ENCODE peak calls at places on chromosomes 1 and 21, in nine cellular contexts. X is activated CD8-positive, alpha-beta memory T cell treated with anti-CD3 and anti-CD28 coated beads for 48 hours; A is KG1; L is OCI-M1; F is left colon; S is T-helper 2 cell treated with Interferon-gamma antibody and Interleukin-4, amounts not matched to agents 5 μg/mL and 100 μg/mL, for 36 hours; T is astrocyte of the spinal cord; E is neural crest cell; H is fibroblast of mammary gland. P is an unnamed sample.

GRCh38 chr1:47477595-47478080 is 39.8 kb downstream of the FOXD2 start:
- DNase-seq in S (no peak), A (no peak), X (no peak), F (peak), L (no peak), H (no peak), T (no peak), E (no peak), P (no peak)

GRCh38 chr1:171738921-171739320 is 2.9 kb downstream of the VAMP4 start:
- DNase-seq in E (no peak), L (no peak), S (no peak), H (peak), X (no peak), F (no peak), T (no peak), A (no peak), P (no peak)

GRCh38 chr1:234699795-234700665 is 90.1 kb upstream of the IRF2BP2 start:
- DNase-seq in L (peak), F (no peak), T (peak), E (no peak), A (no peak), X (no peak), S (no peak), H (peak), P (no peak)

GRCh38 chr1:1198423-1199140 is 7.8 kb downstream of the TNFRSF18 start:
- DNase-seq in E (no peak), S (no peak), H (no peak), T (no peak), F (no peak), L (no peak), A (no peak), X (no peak), P (no peak)

GRCh38 chr1:32247452-32247851 is 430 bp downstream of the FAM167B start:
- DNase-seq in T (no peak), E (no peak), S (no peak), L (no peak), A (no peak), H (no peak), F (peak), X (no peak), P (no peak)

GRCh38 chr1:47231314-47232186 is 475 bp downstream of the TAL1 start:
- DNase-seq in H (peak), A (peak), E (peak), F (peak), S (peak), L (peak), T (peak), X (no peak), P (peak)

GRCh38 chr1:28801461-28801860 is 10.5 kb upstream of the OPRD1 start:
- DNase-seq in F (no peak), X (no peak), E (no peak), H (no peak), L (no peak), T (no peak), S (no peak), A (no peak), P (no peak)

GRCh38 chr1:12370241-12370980 is 140.6 kb downstream of the VPS13D start:
- DNase-seq in E (no peak), X (no peak), L (no peak), H (no peak), F (no peak), A (no peak), S (no peak), T (no peak), P (no peak)

GRCh38 chr1:43878440-43878839 is 55.2 kb upstream of the ARTN start:
- DNase-seq in F (no peak), L (peak), S (no peak), X (no peak), H (no peak), T (no peak), E (no peak), A (no peak), P (no peak)

GRCh38 chr1:43587594-43587993 is 56.9 kb downstream of the PTPRF start:
- DNase-seq in A (no peak), T (no peak), F (no peak), S (no peak), L (no peak), E (no peak), X (no peak), H (peak), P (no peak)

GRCh38 chr1:77412794-77413530 is 131.1 kb downstream of the AK5 start:
- DNase-seq in F (no peak), L (no peak), A (no peak), S (no peak), X (no peak), E (no peak), T (no peak), H (no peak), P (no peak)

GRCh38 chr1:186139706-186140105 is 235.3 kb downstream of the TPR start:
- DNase-seq in F (no peak), S (no peak), T (peak), E (no peak), A (no peak), H (peak), L (no peak), X (no peak), P (no peak)

GRCh38 chr1:31739281-31739853 is 24.8 kb downstream of the ADGRB2 start:
- DNase-seq in F (peak), S (peak), A (no peak), H (no peak), X (no peak), T (no peak), L (no peak), E (no peak), P (no peak)

GRCh38 chr1:155473422-155473821 is 89.2 kb downstream of the ASH1L start:
- DNase-seq in E (no peak), S (no peak), H (no peak), F (no peak), A (no peak), L (no peak), X (no peak), T (no peak), P (no peak)

GRCh38 chr1:246526915-246527314 is 19.8 kb upstream of the SMYD3 start:
- DNase-seq in E (no peak), H (no peak), T (no peak), X (no peak), L (no peak), A (no peak), S (no peak), F (no peak), P (no peak)

GRCh38 chr1:205810448-205811157 is 2.4 kb downstream of the SLC41A1 start:
- DNase-seq in S (no peak), E (no peak), X (no peak), F (no peak), H (no peak), A (no peak), L (no peak), T (peak), P (no peak)

GRCh38 chr21:8990326-8991087 is 1530.9 kb upstream of the TPTE start:
- DNase-seq in F (no peak), E (no peak), H (no peak), T (no peak), L (no peak), X (no peak), A (no peak), S (no peak), P (no peak)

GRCh38 chr1:8607906-8608305 is 209.5 kb downstream of the RERE start:
- DNase-seq in E (no peak), F (no peak), L (no peak), H (no peak), A (no peak), X (no peak), T (no peak), S (no peak), P (no peak)

GRCh38 chr1:1284370-1285101 is 4.3 kb downstream of the SCNN1D start:
- DNase-seq in X (no peak), E (no peak), T (no peak), L (no peak), H (no peak), S (no peak), A (no peak), F (no peak), P (no peak)